ENCODE peak calls at places on chromosomes 7 and 10, in five cellular contexts. G is COLO829, A is anterior cingulate cortex, N is kidney epithelial cell, I is GF-D8. F is an unnamed sample.

GRCh38 chr10:119416855-119417254 is 125.7 kb downstream of the RGS10 start:
- DNase-seq in G (peak; percentile 21), A (no peak), N (no peak), I (peak; percentile 20), F (no peak)

GRCh38 chr7:22256702-22257101 is 100.3 kb downstream of the RAPGEF5 start:
- DNase-seq in G (no peak), A (no peak), N (no peak), I (no peak), F (no peak)

GRCh38 chr7:16801111-16801542 is 3.7 kb downstream of the AGR2 start:
- DNase-seq in G (peak; percentile 98), A (no peak), N (no peak), I (peak; percentile 20), F (no peak)

GRCh38 chr7:88306590-88307048 is at the start of gene STEAP4:
- DNase-seq in G (no peak), A (no peak), N (no peak), I (peak; percentile 65), F (peak; percentile 19)

GRCh38 chr10:12728569-12728968 is 272.9 kb downstream of the CCDC3 start:
- DNase-seq in G (no peak), A (no peak), N (no peak), I (no peak), F (no peak)

GRCh38 chr7:12391922-12392615 is 11.6 kb downstream of the VWDE start:
- DNase-seq in G (no peak), A (no peak), N (no peak), I (no peak), F (no peak)

GRCh38 chr10:4082851-4083250 is 297.8 kb upstream of the KLF6 start:
- DNase-seq in G (no peak), A (no peak), N (no peak), I (no peak), F (peak; percentile 30)

GRCh38 chr7:24574365-24574764 is 1.1 kb downstream of the PALS2 start:
- DNase-seq in G (no peak), A (no peak), N (no peak), I (no peak), F (no peak)

GRCh38 chr7:28646371-28647075 is 234.2 kb downstream of the CREB5 start:
- DNase-seq in G (no peak), A (no peak), N (no peak), I (no peak), F (no peak)

GRCh38 chr10:50397312-50398140 is 146.2 kb upstream of the ASAH2 start:
- DNase-seq in G (no peak), A (no peak), N (no peak), I (peak; percentile 24), F (no peak)